ENCODE peak calls at places on chromosomes 7 and 10, in ten cellular contexts. K is suprapubic skin; A is skeletal muscle cell; X is EL; R is iPS DF 6.9; J is stimulated activated CD4-positive, alpha-beta T cell treated with anti-CD3 and anti-CD28 coated beads, Interleukin-15, amount 100 ng/mL, for 1 hour; Q is kidney; F is NCI-H1092 treated with DMSO at 0.1 percent for 48 hours; M is heart left ventricle; P is C1 segment of cervical spinal cord. T is an unnamed sample.

GRCh38 chr10:16436367-16436757 is 448 bp upstream of the PTER start:
- DNase-seq in K (no peak), A (no peak), X (no peak), R (no peak), J (no peak), Q (no peak), F (no peak), M (peak), P (no peak), T (no peak)

GRCh38 chr7:4056552-4057288 is 625.4 kb upstream of the FOXK1 start:
- DNase-seq in K (no peak), A (no peak), X (no peak), R (no peak), J (no peak), Q (no peak), F (no peak), M (no peak), P (no peak), T (no peak)

GRCh38 chr7:140653319-140654108 is 12.9 kb upstream of the DENND2A start:
- DNase-seq in K (peak), A (no peak), X (peak), R (peak), J (no peak), Q (no peak), F (peak), M (peak), P (peak), T (peak)

GRCh38 chr10:27242951-27243551 is 2.5 kb upstream of the ACBD5 start:
- DNase-seq in K (no peak), A (no peak), X (peak), R (no peak), J (peak), Q (no peak), F (peak), M (peak), P (peak), T (peak)

GRCh38 chr10:60425392-60426110 is 35.9 kb upstream of the ANK3 start:
- DNase-seq in K (no peak), A (peak), X (peak), R (no peak), J (no peak), Q (no peak), F (no peak), M (no peak), P (no peak), T (no peak)

GRCh38 chr10:6579193-6579903 is 728 bp downstream of the PRKCQ start:
- DNase-seq in K (no peak), A (no peak), X (no peak), R (no peak), J (no peak), Q (no peak), F (no peak), M (no peak), P (no peak), T (no peak)

GRCh38 chr10:91022390-91022789 is 101.5 kb upstream of the ANKRD1 start:
- DNase-seq in K (no peak), A (peak), X (no peak), R (no peak), J (no peak), Q (no peak), F (no peak), M (no peak), P (no peak), T (no peak)

GRCh38 chr7:158617737-158618128 is 30.1 kb upstream of the PTPRN2 start:
- DNase-seq in K (no peak), A (no peak), X (peak), R (peak), J (no peak), Q (no peak), F (no peak), M (no peak), P (no peak), T (no peak)

GRCh38 chr10:4847580-4848020 is 21.6 kb downstream of the AKR1E2 start:
- DNase-seq in K (no peak), A (peak), X (peak), R (no peak), J (no peak), Q (no peak), F (no peak), M (no peak), P (peak), T (no peak)

GRCh38 chr10:114849674-114850073 is 28.1 kb downstream of the FHIP2A start:
- DNase-seq in K (no peak), A (no peak), X (no peak), R (no peak), J (no peak), Q (no peak), F (no peak), M (no peak), P (no peak), T (no peak)

GRCh38 chr7:157459966-157460365 is 123.2 kb downstream of the DNAJB6 start:
- DNase-seq in K (no peak), A (no peak), X (no peak), R (no peak), J (no peak), Q (no peak), F (no peak), M (no peak), P (no peak), T (no peak)

GRCh38 chr10:133019651-133020050 is 68.1 kb upstream of the ADGRA1 start:
- DNase-seq in K (no peak), A (no peak), X (no peak), R (no peak), J (no peak), Q (peak), F (no peak), M (no peak), P (no peak), T (no peak)

GRCh38 chr7:120981888-120982615 is 6.5 kb upstream of the CPED1 start:
- DNase-seq in K (no peak), A (no peak), X (peak), R (no peak), J (no peak), Q (no peak), F (no peak), M (no peak), P (no peak), T (no peak)

GRCh38 chr7:150428671-150429451 is 21.6 kb upstream of the GIMAP8 start:
- DNase-seq in K (no peak), A (peak), X (peak), R (no peak), J (no peak), Q (no peak), F (peak), M (peak), P (peak), T (no peak)

GRCh38 chr10:131739201-131739600 is 161.6 kb upstream of the PPP2R2D start:
- DNase-seq in K (peak), A (no peak), X (no peak), R (no peak), J (no peak), Q (no peak), F (no peak), M (no peak), P (no peak), T (no peak)

GRCh38 chr7:7820939-7821338 is 102.5 kb upstream of the RPA3 start:
- DNase-seq in K (no peak), A (no peak), X (no peak), R (no peak), J (no peak), Q (no peak), F (peak), M (no peak), P (no peak), T (no peak)

GRCh38 chr7:98571006-98571405 is 46.1 kb upstream of the NPTX2 start:
- DNase-seq in K (no peak), A (no peak), X (no peak), R (no peak), J (no peak), Q (no peak), F (no peak), M (no peak), P (no peak), T (no peak)

GRCh38 chr7:132650498-132650897 is 74.2 kb upstream of the PLXNA4 start:
- DNase-seq in K (no peak), A (no peak), X (peak), R (no peak), J (no peak), Q (no peak), F (no peak), M (no peak), P (no peak), T (no peak)

GRCh38 chr7:128103498-128104108 is 72.4 kb upstream of the LRRC4 start:
- DNase-seq in K (no peak), A (no peak), X (no peak), R (no peak), J (no peak), Q (no peak), F (peak), M (peak), P (no peak), T (peak)

GRCh38 chr10:97828721-97829120 is 20.9 kb upstream of the GOLGA7B start:
- DNase-seq in K (no peak), A (no peak), X (no peak), R (no peak), J (no peak), Q (no peak), F (no peak), M (no peak), P (no peak), T (no peak)

GRCh38 chr10:32366111-32366510 is 19.2 kb upstream of the EPC1 start:
- DNase-seq in K (no peak), A (no peak), X (no peak), R (no peak), J (no peak), Q (no peak), F (no peak), M (no peak), P (no peak), T (no peak)

GRCh38 chr10:59360605-59361515 is 1.5 kb downstream of the FAM13C start:
- DNase-seq in K (no peak), A (no peak), X (no peak), R (no peak), J (no peak), Q (no peak), F (no peak), M (no peak), P (peak), T (no peak)

GRCh38 chr10:28541695-28542365 is 8.9 kb downstream of the WAC start:
- DNase-seq in K (no peak), A (no peak), X (no peak), R (no peak), J (no peak), Q (no peak), F (no peak), M (no peak), P (no peak), T (no peak)

GRCh38 chr7:19754521-19755116 is 18.8 kb downstream of the TMEM196 start:
- DNase-seq in K (no peak), A (no peak), X (peak), R (no peak), J (no peak), Q (no peak), F (peak), M (no peak), P (no peak), T (no peak)

GRCh38 chr7:129522088-129522970 is 20.0 kb downstream of the SMKR1 start:
- DNase-seq in K (no peak), A (no peak), X (no peak), R (no peak), J (no peak), Q (peak), F (no peak), M (no peak), P (no peak), T (no peak)

GRCh38 chr7:132180481-132180880 is 395.8 kb downstream of the PLXNA4 start:
- DNase-seq in K (no peak), A (no peak), X (no peak), R (no peak), J (no peak), Q (peak), F (no peak), M (no peak), P (no peak), T (no peak)

GRCh38 chr10:44396671-44397191 is 11.8 kb upstream of the CXCL12 start:
- DNase-seq in K (no peak), A (no peak), X (no peak), R (no peak), J (no peak), Q (no peak), F (no peak), M (no peak), P (no peak), T (no peak)